ENCODE peak calls at places on chromosomes 11 and 22, in ten cellular contexts. One of them, this sample, is unnamed.

GRCh38 chr11:35246725-35247124 is 107.8 kb downstream of the CD44 start:
- DNase-seq in ovary: no peak
- DNase-seq in dorsolateral prefrontal cortex: no peak
- DNase-seq in fibroblast of lung: peak; percentile 63
- DNase-seq in kidney epithelial cell: no peak
- DNase-seq in PC-9: peak; percentile 17
- DNase-seq in right lobe of liver: no peak
- DNase-seq in GM23338: no peak
- DNase-seq in Caco-2: no peak
- DNase-seq in bronchial epithelial cell: no peak
- DNase-seq in this sample: no peak

GRCh38 chr11:71071736-71072509 is 180.5 kb downstream of the SHANK2 start:
- DNase-seq in ovary: no peak
- DNase-seq in fibroblast of lung: no peak
- DNase-seq in PC-9: no peak
- DNase-seq in dorsolateral prefrontal cortex: no peak
- DNase-seq in right lobe of liver: no peak
- DNase-seq in Caco-2: no peak
- DNase-seq in kidney epithelial cell: no peak
- DNase-seq in bronchial epithelial cell: no peak
- DNase-seq in GM23338: no peak
- DNase-seq in this sample: no peak

GRCh38 chr11:94885581-94885980 is 87.8 kb downstream of the CWC15 start:
- DNase-seq in dorsolateral prefrontal cortex: no peak
- DNase-seq in fibroblast of lung: peak; percentile 19
- DNase-seq in bronchial epithelial cell: no peak
- DNase-seq in right lobe of liver: no peak
- DNase-seq in ovary: no peak
- DNase-seq in Caco-2: no peak
- DNase-seq in PC-9: no peak
- DNase-seq in kidney epithelial cell: no peak
- DNase-seq in GM23338: no peak
- DNase-seq in this sample: no peak

GRCh38 chr11:67705264-67705663 is 30.8 kb upstream of the ALDH3B2 start:
- DNase-seq in PC-9: no peak
- DNase-seq in kidney epithelial cell: no peak
- DNase-seq in bronchial epithelial cell: no peak
- DNase-seq in Caco-2: no peak
- DNase-seq in right lobe of liver: no peak
- DNase-seq in dorsolateral prefrontal cortex: no peak
- DNase-seq in fibroblast of lung: no peak
- DNase-seq in ovary: no peak
- DNase-seq in GM23338: no peak
- DNase-seq in this sample: no peak

GRCh38 chr11:111522426-111522825 is 7.8 kb downstream of the HOATZ start:
- DNase-seq in right lobe of liver: no peak
- DNase-seq in bronchial epithelial cell: no peak
- DNase-seq in kidney epithelial cell: no peak
- DNase-seq in ovary: no peak
- DNase-seq in fibroblast of lung: peak; percentile 76
- DNase-seq in PC-9: no peak
- DNase-seq in dorsolateral prefrontal cortex: no peak
- DNase-seq in Caco-2: no peak
- DNase-seq in GM23338: no peak
- DNase-seq in this sample: no peak

GRCh38 chr11:63535734-63536133 is 874 bp upstream of the PLAAT4 start:
- DNase-seq in Caco-2: no peak
- DNase-seq in dorsolateral prefrontal cortex: no peak
- DNase-seq in kidney epithelial cell: no peak
- DNase-seq in fibroblast of lung: no peak
- DNase-seq in bronchial epithelial cell: no peak
- DNase-seq in GM23338: no peak
- DNase-seq in ovary: no peak
- DNase-seq in right lobe of liver: no peak
- DNase-seq in PC-9: no peak
- DNase-seq in this sample: no peak

GRCh38 chr11:97990162-97990920 is 1030.4 kb upstream of the CNTN5 start:
- DNase-seq in right lobe of liver: no peak
- DNase-seq in bronchial epithelial cell: no peak
- DNase-seq in PC-9: no peak
- DNase-seq in dorsolateral prefrontal cortex: no peak
- DNase-seq in Caco-2: no peak
- DNase-seq in GM23338: no peak
- DNase-seq in ovary: no peak
- DNase-seq in kidney epithelial cell: no peak
- DNase-seq in fibroblast of lung: peak; percentile 66
- DNase-seq in this sample: no peak

GRCh38 chr11:87236368-87236767 is 198.6 kb downstream of the TMEM135 start:
- DNase-seq in GM23338: no peak
- DNase-seq in dorsolateral prefrontal cortex: no peak
- DNase-seq in PC-9: no peak
- DNase-seq in bronchial epithelial cell: peak; percentile 5
- DNase-seq in right lobe of liver: no peak
- DNase-seq in Caco-2: no peak
- DNase-seq in kidney epithelial cell: no peak
- DNase-seq in ovary: no peak
- DNase-seq in fibroblast of lung: no peak
- DNase-seq in this sample: no peak

GRCh38 chr11:74755395-74755995 is 6.8 kb downstream of the RNF169 start:
- DNase-seq in fibroblast of lung: peak; percentile 29
- DNase-seq in right lobe of liver: no peak
- DNase-seq in PC-9: no peak
- DNase-seq in ovary: no peak
- DNase-seq in kidney epithelial cell: no peak
- DNase-seq in GM23338: peak; percentile 66
- DNase-seq in dorsolateral prefrontal cortex: no peak
- DNase-seq in Caco-2: no peak
- DNase-seq in bronchial epithelial cell: peak; percentile 49
- DNase-seq in this sample: no peak

GRCh38 chr11:11931461-11932055 is 76.9 kb downstream of the DKK3 start:
- DNase-seq in fibroblast of lung: peak; percentile 68
- DNase-seq in ovary: peak; percentile 22
- DNase-seq in Caco-2: peak; percentile 39
- DNase-seq in PC-9: no peak
- DNase-seq in bronchial epithelial cell: peak; percentile 64
- DNase-seq in kidney epithelial cell: peak; percentile 10
- DNase-seq in dorsolateral prefrontal cortex: no peak
- DNase-seq in right lobe of liver: peak; percentile 49
- DNase-seq in GM23338: peak; percentile 75
- DNase-seq in this sample: no peak

GRCh38 chr22:38345782-38346181 is 28.5 kb upstream of the CSNK1E start:
- DNase-seq in Caco-2: no peak
- DNase-seq in dorsolateral prefrontal cortex: no peak
- DNase-seq in bronchial epithelial cell: no peak
- DNase-seq in fibroblast of lung: no peak
- DNase-seq in ovary: peak; percentile 4
- DNase-seq in kidney epithelial cell: no peak
- DNase-seq in GM23338: no peak
- DNase-seq in right lobe of liver: peak; percentile 38
- DNase-seq in PC-9: no peak
- DNase-seq in this sample: no peak

DNA sequence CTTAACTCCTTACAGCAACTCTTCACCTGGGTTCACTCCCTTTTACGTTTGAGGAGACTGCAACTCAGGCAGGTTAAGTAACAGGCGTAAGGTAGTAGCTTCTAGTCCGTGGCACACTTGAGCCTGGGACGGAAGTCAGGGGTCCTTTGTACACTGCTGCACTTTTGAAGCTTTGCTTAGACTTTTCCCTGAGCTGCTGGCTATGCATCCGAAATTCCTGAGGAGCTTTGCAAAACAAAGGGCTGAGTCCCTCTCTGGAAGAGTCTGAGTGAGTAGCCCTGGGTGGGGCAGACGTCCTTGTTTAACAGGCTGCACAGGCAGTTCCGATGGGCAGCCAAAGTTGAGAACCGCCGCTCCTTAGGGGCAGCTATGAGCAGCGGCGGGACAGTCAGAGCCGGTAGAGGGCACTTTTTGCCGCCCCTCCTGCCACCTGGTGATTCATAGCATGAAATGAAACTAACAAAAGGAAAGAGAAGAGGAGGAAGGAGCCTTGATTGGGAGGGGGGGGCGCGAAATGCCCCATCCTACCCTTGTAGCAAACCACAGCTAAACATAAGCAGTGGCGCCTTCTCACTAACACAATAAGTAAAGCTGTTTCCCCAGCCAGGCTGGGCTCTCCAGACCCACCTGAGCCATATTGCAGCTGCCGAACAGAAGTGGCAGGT is 1.4 kb downstream of the TMEM109 start:
- DNase-seq in fibroblast of lung: peak; percentile 61
- DNase-seq in right lobe of liver: no peak
- DNase-seq in GM23338: peak; percentile 85
- DNase-seq in dorsolateral prefrontal cortex: no peak
- DNase-seq in ovary: peak; percentile 61
- DNase-seq in bronchial epithelial cell: peak; percentile 75
- DNase-seq in Caco-2: peak; percentile 56
- DNase-seq in PC-9: peak; percentile 92
- DNase-seq in kidney epithelial cell: no peak
- DNase-seq in this sample: peak; percentile 81
- TF ChIP-seq CTCF in fibroblast of lung: peak; percentile 2
- TF ChIP-seq CTCF in right lobe of liver: no peak
- TF ChIP-seq CTCF in GM23338: peak; percentile 27
- TF ChIP-seq CTCF in dorsolateral prefrontal cortex: peak; percentile 50
- TF ChIP-seq CTCF in ovary: no peak
- TF ChIP-seq CTCF in bronchial epithelial cell: peak; percentile 36
- TF ChIP-seq CTCF in Caco-2: peak; percentile 25
- TF ChIP-seq CTCF in PC-9: peak; percentile 50
- TF ChIP-seq CTCF in kidney epithelial cell: peak; percentile 53
- TF ChIP-seq CTCF in this sample: peak; percentile 63

DNA sequence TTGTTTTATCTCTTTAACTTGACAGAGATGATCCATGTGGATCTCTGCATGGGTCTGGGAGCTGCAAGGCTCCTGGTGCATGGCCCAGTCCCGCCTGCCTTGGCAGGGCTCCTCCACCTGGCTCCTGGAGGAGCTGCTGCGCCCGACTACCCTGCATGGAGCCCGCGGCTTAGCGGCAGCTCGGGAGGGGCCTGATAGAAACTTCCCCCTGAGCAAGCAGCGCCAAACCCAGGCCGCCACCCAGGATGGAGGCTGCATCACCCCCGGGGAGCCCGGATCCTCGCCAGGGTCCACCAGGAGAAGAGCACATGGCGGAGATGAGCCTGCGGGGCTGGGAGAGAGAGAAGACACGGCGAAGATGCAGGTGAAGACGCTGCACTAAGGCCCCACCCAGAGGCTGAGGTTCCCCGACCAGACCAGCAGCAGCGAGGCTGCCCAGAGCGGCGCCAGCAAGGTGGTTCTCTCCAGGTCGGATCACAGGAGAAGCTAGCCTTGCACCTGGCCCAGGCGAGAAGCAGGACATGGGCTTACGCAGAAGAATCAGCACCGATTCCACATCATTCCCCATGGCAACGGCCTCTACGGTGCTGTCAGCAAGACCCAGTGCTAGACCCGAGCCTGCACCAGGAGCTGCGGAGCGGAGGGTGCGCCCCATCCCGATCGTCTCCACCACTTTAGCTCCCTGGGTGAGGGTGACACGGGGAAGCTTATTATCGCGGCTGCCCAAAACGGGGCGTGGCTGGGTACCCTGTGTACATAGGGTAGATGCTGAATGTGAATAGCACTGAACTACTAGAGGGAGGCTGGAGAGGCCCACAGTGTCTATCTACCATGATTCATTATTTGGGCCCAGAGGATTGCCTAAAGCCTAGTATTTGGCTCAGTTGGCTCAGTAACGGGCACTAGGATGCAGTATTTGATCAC is 41.3 kb upstream of the VPREB1 start:
- DNase-seq in Caco-2: no peak
- DNase-seq in dorsolateral prefrontal cortex: no peak
- DNase-seq in ovary: no peak
- DNase-seq in PC-9: no peak
- DNase-seq in kidney epithelial cell: no peak
- DNase-seq in GM23338: peak; percentile 29
- DNase-seq in fibroblast of lung: no peak
- DNase-seq in bronchial epithelial cell: no peak
- DNase-seq in right lobe of liver: no peak
- DNase-seq in this sample: no peak
- H3K27me3 ChIP-seq in Caco-2: no peaks in the 10 kb centered on the region
- H3K27me3 ChIP-seq in dorsolateral prefrontal cortex: no peaks in the 10 kb centered on the region
- H3K27me3 ChIP-seq in ovary: no peaks in the 10 kb centered on the region
- H3K27me3 ChIP-seq in PC-9: peaks cover 23% of the 10 kb centered on the region
- H3K27me3 ChIP-seq in kidney epithelial cell: peaks cover 15% of the 10 kb centered on the region
- H3K27me3 ChIP-seq in GM23338: peaks cover 100% of the 10 kb centered on the region
- H3K27me3 ChIP-seq in fibroblast of lung: peaks cover 14% of the 10 kb centered on the region
- H3K27me3 ChIP-seq in bronchial epithelial cell: peaks cover 2% of the 10 kb centered on the region
- H3K27me3 ChIP-seq in right lobe of liver: peaks cover 3% of the 10 kb centered on the region
- H3K27me3 ChIP-seq in this sample: no peaks in the 10 kb centered on the region

GRCh38 chr11:125211191-125211953 is 46.8 kb downstream of the PKNOX2 start:
- DNase-seq in right lobe of liver: no peak
- DNase-seq in PC-9: no peak
- DNase-seq in ovary: peak; percentile 30
- DNase-seq in fibroblast of lung: no peak
- DNase-seq in Caco-2: no peak
- DNase-seq in dorsolateral prefrontal cortex: no peak
- DNase-seq in kidney epithelial cell: no peak
- DNase-seq in bronchial epithelial cell: peak; percentile 36
- DNase-seq in GM23338: peak; percentile 23
- DNase-seq in this sample: no peak
- TF ChIP-seq CTCF in right lobe of liver: no peak
- TF ChIP-seq CTCF in PC-9: no peak
- TF ChIP-seq CTCF in ovary: no peak
- TF ChIP-seq CTCF in fibroblast of lung: no peak
- TF ChIP-seq CTCF in Caco-2: no peak
- TF ChIP-seq CTCF in dorsolateral prefrontal cortex: no peak
- TF ChIP-seq CTCF in kidney epithelial cell: no peak
- TF ChIP-seq CTCF in bronchial epithelial cell: no peak
- TF ChIP-seq CTCF in GM23338: no peak
- TF ChIP-seq CTCF in this sample: no peak

GRCh38 chr11:124738713-124739478 is 846 bp upstream of the NRGN start:
- DNase-seq in Caco-2: no peak
- DNase-seq in right lobe of liver: no peak
- DNase-seq in kidney epithelial cell: no peak
- DNase-seq in dorsolateral prefrontal cortex: no peak
- DNase-seq in PC-9: no peak
- DNase-seq in ovary: no peak
- DNase-seq in fibroblast of lung: no peak
- DNase-seq in bronchial epithelial cell: no peak
- DNase-seq in GM23338: no peak
- DNase-seq in this sample: no peak

GRCh38 chr11:124737638-124738293 is 2.0 kb upstream of the NRGN start:
- DNase-seq in dorsolateral prefrontal cortex: no peak
- DNase-seq in fibroblast of lung: no peak
- DNase-seq in kidney epithelial cell: no peak
- DNase-seq in PC-9: no peak
- DNase-seq in ovary: no peak
- DNase-seq in bronchial epithelial cell: no peak
- DNase-seq in right lobe of liver: no peak
- DNase-seq in GM23338: no peak
- DNase-seq in Caco-2: no peak
- DNase-seq in this sample: no peak

GRCh38 chr11:124743050-124743449 is 3.3 kb downstream of the NRGN start:
- DNase-seq in Caco-2: no peak
- DNase-seq in dorsolateral prefrontal cortex: no peak
- DNase-seq in PC-9: no peak
- DNase-seq in kidney epithelial cell: no peak
- DNase-seq in ovary: no peak
- DNase-seq in GM23338: no peak
- DNase-seq in right lobe of liver: no peak
- DNase-seq in fibroblast of lung: no peak
- DNase-seq in bronchial epithelial cell: no peak
- DNase-seq in this sample: no peak

GRCh38 chr11:124739479-124740276 is at the start of gene NRGN:
- DNase-seq in bronchial epithelial cell: peak; percentile 74
- DNase-seq in GM23338: peak; percentile 98
- DNase-seq in fibroblast of lung: peak; percentile 82
- DNase-seq in ovary: peak; percentile 90
- DNase-seq in PC-9: peak; percentile 76
- DNase-seq in dorsolateral prefrontal cortex: peak; percentile 64
- DNase-seq in Caco-2: peak; percentile 98
- DNase-seq in kidney epithelial cell: no peak
- DNase-seq in right lobe of liver: peak; percentile 89
- DNase-seq in this sample: peak; percentile 84

GRCh38 chr11:124740277-124740882 is 638 bp downstream of the NRGN start:
- DNase-seq in bronchial epithelial cell: no peak
- DNase-seq in ovary: no peak
- DNase-seq in PC-9: no peak
- DNase-seq in fibroblast of lung: peak; percentile 21
- DNase-seq in GM23338: peak; percentile 43
- DNase-seq in dorsolateral prefrontal cortex: no peak
- DNase-seq in Caco-2: peak; percentile 61
- DNase-seq in kidney epithelial cell: no peak
- DNase-seq in right lobe of liver: no peak
- DNase-seq in this sample: no peak
- H3K27me3 ChIP-seq in bronchial epithelial cell: no peaks in the 10 kb centered on the region
- H3K27me3 ChIP-seq in ovary: no peaks in the 10 kb centered on the region
- H3K27me3 ChIP-seq in PC-9: no peaks in the 10 kb centered on the region
- H3K27me3 ChIP-seq in fibroblast of lung: peaks cover 2% of the 10 kb centered on the region
- H3K27me3 ChIP-seq in GM23338: peaks cover 99% of the 10 kb centered on the region
- H3K27me3 ChIP-seq in dorsolateral prefrontal cortex: no peaks in the 10 kb centered on the region
- H3K27me3 ChIP-seq in Caco-2: peaks cover 8% of the 10 kb centered on the region
- H3K27me3 ChIP-seq in kidney epithelial cell: peaks cover 39% of the 10 kb centered on the region
- H3K27me3 ChIP-seq in right lobe of liver: peaks cover 6% of the 10 kb centered on the region
- H3K27me3 ChIP-seq in this sample: no peaks in the 10 kb centered on the region

This sample was measured in GM06990.